ENCODE peak calls at places on chromosomes 16 and 17, in seven cellular contexts. P, O, X, Z, A, G and M are unnamed samples.

GRCh38 chr17:68435876-68436842 is 21.1 kb downstream of the WIPI1 start:
- DNase-seq in P (peak), O (peak), X (peak), Z (peak), A (peak), G (peak), M (peak)

GRCh38 chr17:32780721-32781120 is 96.2 kb downstream of the MYO1D start:
- DNase-seq in P (no peak), O (no peak), X (no peak), Z (no peak), A (no peak), G (no peak), M (no peak)

GRCh38 chr16:48101069-48101674 is 54.6 kb downstream of the ABCC12 start:
- DNase-seq in P (no peak), O (no peak), X (no peak), Z (no peak), A (no peak), G (no peak), M (no peak)

GRCh38 chr16:3645108-3645503 is 9.4 kb upstream of the DNASE1 start:
- DNase-seq in P (no peak), O (no peak), X (no peak), Z (peak), A (no peak), G (no peak), M (no peak)

GRCh38 chr16:29757950-29758466 is 12.2 kb upstream of the C16orf54 start:
- DNase-seq in P (peak), O (no peak), X (no peak), Z (no peak), A (no peak), G (no peak), M (no peak)

GRCh38 chr17:47831934-47832327 is 461 bp downstream of the LRRC46 start:
- DNase-seq in P (no peak), O (no peak), X (no peak), Z (no peak), A (no peak), G (no peak), M (no peak)

GRCh38 chr17:48375356-48375755 is 54.7 kb downstream of the SKAP1 start:
- DNase-seq in P (no peak), O (no peak), X (no peak), Z (no peak), A (no peak), G (no peak), M (no peak)

GRCh38 chr17:13513039-13513405 is 88.7 kb downstream of the HS3ST3A1 start:
- DNase-seq in P (no peak), O (no peak), X (no peak), Z (no peak), A (no peak), G (peak), M (no peak)

GRCh38 chr17:61406543-61406845 is 6.9 kb downstream of the TBX2 start:
- DNase-seq in P (no peak), O (no peak), X (no peak), Z (no peak), A (no peak), G (no peak), M (no peak)

GRCh38 chr16:49478107-49478506 is 104.5 kb downstream of the C16orf78 start:
- DNase-seq in P (no peak), O (no peak), X (no peak), Z (no peak), A (no peak), G (no peak), M (no peak)

GRCh38 chr16:21524068-21524751 is 75.2 kb upstream of the METTL9 start:
- DNase-seq in P (no peak), O (no peak), X (no peak), Z (no peak), A (no peak), G (no peak), M (no peak)

GRCh38 chr17:82400206-82400605 is 17.9 kb upstream of the HEXD start:
- DNase-seq in P (no peak), O (no peak), X (no peak), Z (no peak), A (no peak), G (no peak), M (no peak)

GRCh38 chr16:17225551-17225950 is 245.2 kb downstream of the XYLT1 start:
- DNase-seq in P (no peak), O (no peak), X (no peak), Z (no peak), A (no peak), G (no peak), M (no peak)

GRCh38 chr16:85483424-85483823 is 129.7 kb upstream of the GSE1 start:
- DNase-seq in P (no peak), O (no peak), X (no peak), Z (no peak), A (peak), G (no peak), M (no peak)

GRCh38 chr17:1203111-1203966 is 23.6 kb upstream of the ABR start:
- DNase-seq in P (peak), O (peak), X (peak), Z (peak), A (peak), G (peak), M (peak)

GRCh38 chr16:1331712-1332617 is 1.5 kb upstream of the BAIAP3 start:
- DNase-seq in P (peak), O (peak), X (peak), Z (peak), A (peak), G (peak), M (no peak)

DNA sequence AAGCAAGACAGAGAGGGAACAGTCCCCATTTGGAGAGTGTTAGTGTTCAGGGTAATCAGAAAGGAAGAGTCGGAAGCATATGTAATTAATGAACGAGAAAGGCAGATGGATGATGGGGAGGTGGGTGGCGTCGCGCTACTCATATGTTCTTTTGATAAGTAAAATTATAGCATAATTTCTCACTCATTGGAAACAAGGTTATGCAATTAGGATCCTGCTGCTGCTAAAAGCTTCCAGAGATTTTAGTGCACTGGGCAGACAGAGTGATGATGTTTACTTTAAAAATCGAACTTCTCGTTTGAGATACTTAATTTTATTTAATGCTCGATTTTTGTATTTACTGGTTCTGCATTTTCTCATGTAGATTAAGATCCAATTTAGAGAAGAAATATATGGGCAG is 96.2 kb downstream of the PRKCA start:
- DNase-seq in P (no peak), O (no peak), X (no peak), Z (no peak), A (no peak), G (no peak), M (no peak)
- H3K4me3 ChIP-seq in P (no peak), O (no peak), X (no peak), Z (no peak), A (no peak), G (no peak), M (no peak)

GRCh38 chr16:73713817-73714495 is 582.7 kb upstream of the PSMD7 start:
- DNase-seq in P (peak), O (peak), X (no peak), Z (peak), A (peak), G (no peak), M (peak)
- TF ChIP-seq CTCF in P (peak), O (peak), X (no peak), Z (peak), A (peak), G (peak), M (peak)

GRCh38 chr16:74699666-74700065 is 996 bp downstream of the MLKL start:
- DNase-seq in P (no peak), O (no peak), X (no peak), Z (no peak), A (no peak), G (no peak), M (no peak)
- H3K27ac ChIP-seq in P (no peak), O (peak), X (peak), Z (peak), A (no peak), G (peak), M (peak)

DNA sequence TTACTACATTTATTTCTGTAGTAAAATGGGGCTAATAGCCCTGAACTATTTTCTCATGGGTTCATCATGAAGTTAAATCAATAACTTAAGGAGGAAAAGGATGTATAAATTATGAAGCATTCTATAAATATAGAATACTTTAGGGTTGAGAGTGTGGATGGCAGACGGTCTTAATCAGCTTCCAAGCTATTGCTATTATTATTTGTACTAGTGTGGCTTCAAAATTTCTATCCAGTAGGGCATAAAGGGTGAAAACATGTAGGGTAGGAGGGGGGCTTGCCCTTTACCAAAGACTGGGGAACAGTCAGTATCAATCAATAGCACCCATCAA is 26.4 kb upstream of the DHX8 start:
- DNase-seq in P (no peak), O (no peak), X (no peak), Z (no peak), A (no peak), G (no peak), M (no peak)
- H3K4me3 ChIP-seq in P (no peak), O (no peak), X (no peak), Z (no peak), A (no peak), G (no peak), M (no peak)

GRCh38 chr17:64736804-64737492 is 74.8 kb upstream of the SMURF2 start:
- DNase-seq in P (peak), O (no peak), X (no peak), Z (peak), A (peak), G (no peak), M (no peak)
- TF ChIP-seq CTCF in P (peak), O (peak), X (peak), Z (peak), A (peak), G (peak), M (peak)

DNA sequence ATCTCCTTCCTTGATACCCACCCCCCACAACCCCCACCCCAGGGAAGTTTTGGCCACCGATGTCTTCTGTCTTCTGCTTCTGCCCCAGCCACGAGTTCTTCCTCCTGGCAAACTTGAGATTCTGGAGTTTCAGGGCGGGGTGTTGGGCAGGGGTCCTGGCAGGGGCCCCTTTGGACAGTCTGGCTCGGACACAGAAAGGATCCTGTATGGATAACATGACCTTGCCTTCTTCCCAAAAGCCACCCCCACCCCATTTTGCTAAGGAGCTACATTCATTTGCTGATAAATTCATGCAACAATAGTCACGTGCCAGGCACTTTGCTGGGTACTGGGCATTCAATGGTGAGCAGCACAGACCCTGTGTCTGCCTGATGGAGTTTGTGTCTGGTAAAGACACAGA is 5.9 kb upstream of the COL1A1 start:
- DNase-seq in P (no peak), O (no peak), X (no peak), Z (peak), A (no peak), G (no peak), M (no peak)
- H3K27ac ChIP-seq in P (peak), O (peak), X (peak), Z (peak), A (no peak), G (no peak), M (no peak)

GRCh38 chr17:17208013-17208412 is 1.9 kb upstream of the PLD6 start:
- DNase-seq in P (no peak), O (no peak), X (no peak), Z (no peak), A (no peak), G (no peak), M (no peak)

GRCh38 chr17:17204635-17205231 is 1.4 kb downstream of the PLD6 start:
- DNase-seq in P (no peak), O (no peak), X (no peak), Z (no peak), A (no peak), G (no peak), M (no peak)

GRCh38 chr17:17206913-17207368 is 808 bp upstream of the PLD6 start:
- DNase-seq in P (no peak), O (no peak), X (no peak), Z (no peak), A (no peak), G (no peak), M (no peak)

GRCh38 chr17:17205368-17206148 is 575 bp downstream of the PLD6 start:
- DNase-seq in P (no peak), O (peak), X (peak), Z (peak), A (peak), G (peak), M (no peak)

DNA sequence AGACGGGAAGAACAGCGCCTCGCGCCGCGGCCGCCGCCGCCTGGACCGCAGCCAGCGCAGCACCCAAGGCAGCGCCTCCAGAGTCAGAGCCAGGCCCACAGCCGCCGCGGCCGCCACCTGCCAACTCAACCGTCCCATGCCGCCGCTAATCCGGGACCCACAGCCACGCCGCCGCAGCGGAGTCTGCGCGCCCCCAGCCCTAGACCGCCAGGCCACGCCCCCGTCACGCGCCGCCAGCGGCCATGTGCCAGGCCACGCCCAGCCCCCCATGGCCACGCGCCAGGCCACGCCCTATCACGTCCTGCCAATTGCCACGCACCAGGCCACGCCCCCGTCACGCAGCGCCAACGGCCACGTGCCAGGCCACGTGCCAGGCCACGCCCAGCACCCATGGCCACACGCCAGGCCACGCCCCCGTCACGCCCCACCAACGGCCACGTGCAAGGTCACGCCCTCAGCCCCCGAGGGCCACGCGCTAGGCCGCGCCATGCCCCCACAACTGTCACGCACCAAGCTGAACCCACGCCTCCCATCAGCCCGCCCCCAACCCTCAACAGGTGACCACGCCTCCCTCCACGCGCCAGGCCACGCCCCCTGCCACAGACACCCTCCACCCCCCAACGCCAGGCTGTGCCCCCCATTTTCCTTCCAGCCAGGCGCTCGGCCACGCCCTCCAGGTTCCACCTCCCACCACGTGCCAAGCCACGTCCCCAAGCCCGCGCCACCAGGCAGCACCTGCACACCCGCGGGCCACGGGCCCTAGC is at the start of gene PLD6:
- DNase-seq in P (no peak), O (peak), X (peak), Z (peak), A (peak), G (peak), M (peak)
- H3K4me3 ChIP-seq in P (no peak), O (peak), X (peak), Z (peak), A (peak), G (peak), M (peak)